ENCODE peak calls at places on chromosomes 3 and 15, in eight cellular contexts. D is transverse colon, H is spleen, Y is HCT116, Q is suprapubic skin, U is breast epithelium, P is H1, Z is K562. M is an unnamed sample.

GRCh38 chr3:102106421-102107097 is 257.2 kb downstream of the NFKBIZ start:
- DNase-seq in D (no peak), H (no peak), Y (no peak), Q (no peak), U (no peak), P (no peak), Z (no peak), M (no peak)

GRCh38 chr15:90259524-90259923 is 5.9 kb upstream of the NGRN start:
- DNase-seq in D (no peak), H (no peak), Y (no peak), Q (no peak), U (no peak), P (no peak), Z (no peak), M (no peak)

GRCh38 chr3:186909078-186909853 is 21.1 kb upstream of the ST6GAL1 start:
- DNase-seq in D (peak; percentile 73), H (peak; percentile 93), Y (no peak), Q (no peak), U (no peak), P (no peak), Z (peak; percentile 90), M (no peak)

GRCh38 chr15:57861039-57861638 is 154.6 kb downstream of the POLR2M start:
- DNase-seq in D (no peak), H (no peak), Y (peak; percentile 60), Q (no peak), U (no peak), P (no peak), Z (peak; percentile 74), M (peak; percentile 55)

GRCh38 chr3:197256836-197257444 is 41.5 kb downstream of the DLG1 start:
- DNase-seq in D (peak; percentile 19), H (no peak), Y (peak; percentile 39), Q (no peak), U (no peak), P (no peak), Z (peak; percentile 53), M (no peak)

GRCh38 chr3:121834079-121834730 is 655 bp downstream of the IQCB1 start:
- DNase-seq in D (peak; percentile 20), H (no peak), Y (no peak), Q (no peak), U (no peak), P (no peak), Z (peak; percentile 3), M (no peak)

GRCh38 chr3:23017800-23018199 is 185.3 kb upstream of the UBE2E2 start:
- DNase-seq in D (no peak), H (no peak), Y (no peak), Q (no peak), U (no peak), P (no peak), Z (no peak), M (no peak)

GRCh38 chr3:63818282-63819150 is 583 bp upstream of the C3orf49 start:
- DNase-seq in D (peak; percentile 60), H (no peak), Y (peak; percentile 28), Q (peak; percentile 59), U (peak; percentile 29), P (peak; percentile 83), Z (peak; percentile 51), M (no peak)

GRCh38 chr3:59709702-59710555 is 660.1 kb upstream of the CFAP20DC start:
- DNase-seq in D (peak; percentile 34), H (peak; percentile 86), Y (no peak), Q (peak; percentile 59), U (peak; percentile 31), P (no peak), Z (no peak), M (no peak)

GRCh38 chr15:41928637-41929620 is 35.1 kb upstream of the SPTBN5 start:
- DNase-seq in D (no peak), H (peak; percentile 87), Y (no peak), Q (no peak), U (no peak), P (no peak), Z (no peak), M (no peak)

GRCh38 chr3:142009029-142009428 is 132.6 kb downstream of the ATP1B3 start:
- DNase-seq in D (no peak), H (no peak), Y (no peak), Q (no peak), U (no peak), P (no peak), Z (no peak), M (no peak)

GRCh38 chr3:88192631-88193030 is 42.9 kb downstream of the C3orf38 start:
- DNase-seq in D (no peak), H (no peak), Y (no peak), Q (no peak), U (no peak), P (no peak), Z (no peak), M (no peak)

GRCh38 chr3:88188436-88188835 is 38.7 kb downstream of the C3orf38 start:
- DNase-seq in D (no peak), H (no peak), Y (no peak), Q (no peak), U (no peak), P (no peak), Z (no peak), M (no peak)

GRCh38 chr3:88192010-88192409 is 42.3 kb downstream of the C3orf38 start:
- DNase-seq in D (no peak), H (no peak), Y (no peak), Q (no peak), U (no peak), P (no peak), Z (no peak), M (no peak)

GRCh38 chr3:88189361-88189810 is 39.6 kb downstream of the C3orf38 start:
- DNase-seq in D (no peak), H (no peak), Y (no peak), Q (no peak), U (no peak), P (no peak), Z (peak; percentile 46), M (no peak)
- TF ChIP-seq POLR2A in D (no peak), H (no peak), Y (no peak), Q (no peak), U (no peak), P (no peak), Z (no peak), M (no peak)

GRCh38 chr3:156554515-156554841 is 439 bp downstream of the SSR3 start:
- DNase-seq in D (no peak), H (no peak), Y (no peak), Q (no peak), U (no peak), P (no peak), Z (no peak), M (no peak)
- H3K4me3 ChIP-seq in D (peak overlapping the region; percentile 95), H (peak overlapping the region; percentile 83), Y (peak overlapping the region; percentile 77), Q (peak overlapping the region; percentile 91), U (peak overlapping the region; percentile 91), P (peak overlapping the region; percentile 100), Z (peak overlapping the region; percentile 74), M (peak overlapping the region; percentile 75)

GRCh38 chr3:52254608-52255007 is 9.0 kb downstream of the PPM1M start:
- DNase-seq in D (no peak), H (peak; percentile 68), Y (no peak), Q (no peak), U (no peak), P (no peak), Z (no peak), M (no peak)

GRCh38 chr3:52249683-52250082 is 4.1 kb downstream of the PPM1M start:
- DNase-seq in D (no peak), H (peak; percentile 57), Y (no peak), Q (no peak), U (no peak), P (no peak), Z (no peak), M (no peak)

GRCh38 chr3:52250122-52250521 is 4.6 kb downstream of the PPM1M start:
- DNase-seq in D (no peak), H (no peak), Y (no peak), Q (no peak), U (no peak), P (no peak), Z (no peak), M (no peak)

GRCh38 chr3:52256622-52257021 is 11.1 kb downstream of the PPM1M start:
- DNase-seq in D (no peak), H (no peak), Y (no peak), Q (no peak), U (no peak), P (no peak), Z (no peak), M (no peak)

DNA sequence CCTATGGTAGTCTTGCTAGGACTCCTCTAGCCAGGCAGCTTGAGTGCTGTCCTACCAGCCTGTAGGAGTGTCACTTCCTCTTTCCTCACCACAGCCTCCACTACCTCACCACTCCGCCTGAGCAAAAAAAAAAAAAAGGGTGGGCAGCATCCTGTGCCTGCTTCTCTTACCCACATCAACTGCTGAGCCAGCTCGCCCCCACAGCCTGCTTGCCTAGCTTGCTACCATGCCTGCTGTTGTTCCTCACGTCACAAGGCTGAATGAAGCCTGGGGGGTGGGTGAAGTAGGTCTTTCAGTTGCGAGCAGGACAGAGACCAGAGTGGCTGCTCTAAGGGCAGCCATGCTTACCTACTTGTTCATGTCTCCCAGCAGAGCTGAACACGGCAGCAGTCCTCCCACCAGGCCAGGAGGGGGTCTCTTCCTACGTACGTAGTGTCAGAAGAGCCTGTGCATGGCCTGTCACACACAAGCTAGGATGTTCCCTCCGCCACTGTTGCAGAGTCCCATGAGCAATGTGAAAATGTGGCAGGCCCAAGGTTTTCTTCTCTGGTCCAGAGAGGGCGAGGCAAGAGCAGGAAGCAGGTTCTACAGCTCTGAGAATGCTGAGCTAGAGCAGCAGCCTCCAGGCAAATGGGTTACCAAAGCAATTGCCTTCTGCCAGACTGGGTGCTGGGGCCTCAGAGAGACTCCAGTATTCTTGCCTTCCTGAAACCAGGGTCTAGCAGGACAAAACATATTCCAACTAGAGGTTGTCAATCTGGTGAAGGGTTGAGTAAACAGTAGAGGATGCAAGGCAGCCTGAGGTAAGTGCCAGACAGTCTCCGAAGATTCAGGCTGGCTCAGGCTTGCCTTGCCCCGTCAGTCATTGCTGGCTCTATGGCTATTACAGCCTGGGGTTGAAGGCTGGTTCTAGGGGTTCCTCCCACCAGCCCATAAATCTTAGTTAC is 8.0 kb downstream of the PPM1M start:
- DNase-seq in D (peak; percentile 68), H (peak; percentile 94), Y (no peak), Q (peak; percentile 76), U (no peak), P (no peak), Z (no peak), M (no peak)
- TF ChIP-seq POLR2AphosphoS5 in D (peak; percentile 45), H (peak; percentile 60), Y (no peak), Q (no peak), U (no peak), P (no peak), Z (no peak), M (no peak)

DNA sequence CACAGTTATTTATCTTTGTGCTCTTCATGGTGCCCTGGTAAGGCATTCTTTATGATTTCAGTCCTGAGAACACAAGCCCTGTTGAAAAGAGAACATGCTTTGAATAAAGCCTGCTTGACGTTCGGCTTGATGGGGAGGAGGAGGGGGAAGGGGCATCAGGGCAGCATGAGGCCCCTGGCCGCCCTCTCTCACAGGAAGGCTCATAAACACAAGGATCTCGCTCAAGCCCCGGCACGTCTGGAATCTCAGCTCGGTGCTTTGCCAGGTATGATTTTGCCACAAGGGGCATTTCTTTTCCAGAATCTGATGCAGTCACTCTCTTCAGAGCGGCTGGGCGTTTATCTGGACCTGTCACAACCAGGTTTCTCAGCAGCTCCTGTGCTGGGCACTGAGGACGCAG is 129.4 kb downstream of the DNAJB8 start:
- DNase-seq in D (no peak), H (peak; percentile 34), Y (no peak), Q (no peak), U (peak; percentile 70), P (no peak), Z (no peak), M (no peak)
- TF ChIP-seq POLR2A in D (no peak), H (no peak), Y (no peak), Q (no peak), U (no peak), P (no peak), Z (no peak), M (no peak)

M was measured in esophagus muscularis mucosa.